ENCODE peak calls at places on chromosome 20, in eight cellular contexts. One of them, this sample, is unnamed.

GRCh38 chr20:23622839-23623343 is 14.9 kb downstream of the CST3 start:
- DNase-seq in effector memory CD4-positive, alpha-beta T cell: no peak
- DNase-seq in cardiac muscle cell: peak; percentile 97
- DNase-seq in small intestine: peak; percentile 80
- DNase-seq in lung: peak; percentile 70
- DNase-seq in lower lobe of right lung: peak; percentile 67
- DNase-seq in prostate gland: no peak
- DNase-seq in spleen: no peak
- DNase-seq in this sample: peak; percentile 84

GRCh38 chr20:37356387-37356786 is 10.4 kb downstream of the SRC start:
- DNase-seq in small intestine: no peak
- DNase-seq in lung: peak; percentile 66
- DNase-seq in effector memory CD4-positive, alpha-beta T cell: no peak
- DNase-seq in prostate gland: peak; percentile 54
- DNase-seq in lower lobe of right lung: peak; percentile 85
- DNase-seq in cardiac muscle cell: peak; percentile 66
- DNase-seq in spleen: peak; percentile 83
- DNase-seq in this sample: peak; percentile 79

GRCh38 chr20:10761232-10761631 is 87.4 kb upstream of the JAG1 start:
- DNase-seq in cardiac muscle cell: peak; percentile 85
- DNase-seq in small intestine: peak; percentile 11
- DNase-seq in spleen: no peak
- DNase-seq in prostate gland: no peak
- DNase-seq in lung: no peak
- DNase-seq in lower lobe of right lung: no peak
- DNase-seq in effector memory CD4-positive, alpha-beta T cell: no peak
- DNase-seq in this sample: no peak

GRCh38 chr20:57043091-57043490 is 223.3 kb downstream of the BMP7 start:
- DNase-seq in small intestine: no peak
- DNase-seq in lung: no peak
- DNase-seq in effector memory CD4-positive, alpha-beta T cell: no peak
- DNase-seq in prostate gland: peak; percentile 48
- DNase-seq in lower lobe of right lung: no peak
- DNase-seq in spleen: no peak
- DNase-seq in cardiac muscle cell: no peak
- DNase-seq in this sample: no peak

GRCh38 chr20:16301981-16302380 is 271.3 kb downstream of the KIF16B start:
- DNase-seq in lung: no peak
- DNase-seq in prostate gland: no peak
- DNase-seq in effector memory CD4-positive, alpha-beta T cell: no peak
- DNase-seq in small intestine: no peak
- DNase-seq in cardiac muscle cell: no peak
- DNase-seq in spleen: no peak
- DNase-seq in lower lobe of right lung: no peak
- DNase-seq in this sample: no peak

GRCh38 chr20:48319943-48320584 is 507.7 kb downstream of the PREX1 start:
- DNase-seq in small intestine: no peak
- DNase-seq in cardiac muscle cell: no peak
- DNase-seq in spleen: no peak
- DNase-seq in lower lobe of right lung: no peak
- DNase-seq in prostate gland: no peak
- DNase-seq in effector memory CD4-positive, alpha-beta T cell: no peak
- DNase-seq in lung: no peak
- DNase-seq in this sample: no peak

GRCh38 chr20:32979201-32979998 is 24.8 kb downstream of the SUN5 start:
- DNase-seq in small intestine: no peak
- DNase-seq in cardiac muscle cell: no peak
- DNase-seq in spleen: peak; percentile 38
- DNase-seq in lung: no peak
- DNase-seq in prostate gland: no peak
- DNase-seq in effector memory CD4-positive, alpha-beta T cell: no peak
- DNase-seq in lower lobe of right lung: no peak
- DNase-seq in this sample: no peak

GRCh38 chr20:56636701-56637100 is 7.6 kb downstream of the TFAP2C start:
- DNase-seq in lung: no peak
- DNase-seq in effector memory CD4-positive, alpha-beta T cell: no peak
- DNase-seq in prostate gland: no peak
- DNase-seq in small intestine: no peak
- DNase-seq in cardiac muscle cell: no peak
- DNase-seq in spleen: no peak
- DNase-seq in lower lobe of right lung: no peak
- DNase-seq in this sample: no peak

GRCh38 chr20:20663841-20664240 is 48.6 kb downstream of the RALGAPA2 start:
- DNase-seq in small intestine: no peak
- DNase-seq in cardiac muscle cell: peak; percentile 3
- DNase-seq in lower lobe of right lung: no peak
- DNase-seq in lung: no peak
- DNase-seq in effector memory CD4-positive, alpha-beta T cell: no peak
- DNase-seq in spleen: no peak
- DNase-seq in prostate gland: no peak
- DNase-seq in this sample: no peak

GRCh38 chr20:58175425-58175824 is 53.0 kb downstream of the ANKRD60 start:
- DNase-seq in cardiac muscle cell: no peak
- DNase-seq in spleen: no peak
- DNase-seq in lung: no peak
- DNase-seq in small intestine: no peak
- DNase-seq in lower lobe of right lung: no peak
- DNase-seq in prostate gland: no peak
- DNase-seq in effector memory CD4-positive, alpha-beta T cell: no peak
- DNase-seq in this sample: no peak

GRCh38 chr20:13426870-13427269 is 205.8 kb downstream of the ISM1 start:
- DNase-seq in spleen: no peak
- DNase-seq in small intestine: no peak
- DNase-seq in effector memory CD4-positive, alpha-beta T cell: no peak
- DNase-seq in lower lobe of right lung: no peak
- DNase-seq in cardiac muscle cell: no peak
- DNase-seq in lung: no peak
- DNase-seq in prostate gland: no peak
- DNase-seq in this sample: no peak

GRCh38 chr20:57332105-57333089 is 2.8 kb downstream of the SPO11 start:
- DNase-seq in lung: no peak
- DNase-seq in spleen: no peak
- DNase-seq in small intestine: no peak
- DNase-seq in cardiac muscle cell: no peak
- DNase-seq in prostate gland: no peak
- DNase-seq in lower lobe of right lung: no peak
- DNase-seq in effector memory CD4-positive, alpha-beta T cell: no peak
- DNase-seq in this sample: no peak

GRCh38 chr20:19602660-19603389 is 155.2 kb upstream of the RIN2 start:
- DNase-seq in spleen: no peak
- DNase-seq in lower lobe of right lung: no peak
- DNase-seq in prostate gland: no peak
- DNase-seq in lung: no peak
- DNase-seq in cardiac muscle cell: no peak
- DNase-seq in effector memory CD4-positive, alpha-beta T cell: no peak
- DNase-seq in small intestine: no peak
- DNase-seq in this sample: no peak

GRCh38 chr20:11921326-11921725 is 3.6 kb downstream of the BTBD3 start:
- DNase-seq in cardiac muscle cell: no peak
- DNase-seq in spleen: no peak
- DNase-seq in lung: no peak
- DNase-seq in effector memory CD4-positive, alpha-beta T cell: no peak
- DNase-seq in lower lobe of right lung: no peak
- DNase-seq in small intestine: no peak
- DNase-seq in prostate gland: no peak
- DNase-seq in this sample: no peak

GRCh38 chr20:11585752-11586352 is 331.8 kb upstream of the BTBD3 start:
- DNase-seq in effector memory CD4-positive, alpha-beta T cell: no peak
- DNase-seq in spleen: no peak
- DNase-seq in prostate gland: no peak
- DNase-seq in small intestine: no peak
- DNase-seq in cardiac muscle cell: peak; percentile 27
- DNase-seq in lung: no peak
- DNase-seq in lower lobe of right lung: no peak
- DNase-seq in this sample: no peak

GRCh38 chr20:55269913-55270312 is 735.4 kb downstream of the CBLN4 start:
- DNase-seq in lung: no peak
- DNase-seq in effector memory CD4-positive, alpha-beta T cell: no peak
- DNase-seq in cardiac muscle cell: no peak
- DNase-seq in lower lobe of right lung: no peak
- DNase-seq in spleen: no peak
- DNase-seq in prostate gland: no peak
- DNase-seq in small intestine: no peak
- DNase-seq in this sample: no peak

GRCh38 chr20:57627972-57628650 is 7.9 kb upstream of the ZBP1 start:
- DNase-seq in prostate gland: no peak
- DNase-seq in spleen: peak; percentile 83
- DNase-seq in effector memory CD4-positive, alpha-beta T cell: peak; percentile 33
- DNase-seq in lower lobe of right lung: no peak
- DNase-seq in cardiac muscle cell: peak; percentile 91
- DNase-seq in lung: peak; percentile 59
- DNase-seq in small intestine: peak; percentile 50
- DNase-seq in this sample: no peak

GRCh38 chr20:37396520-37397075 is 50.7 kb downstream of the SRC start:
- DNase-seq in lower lobe of right lung: no peak
- DNase-seq in small intestine: no peak
- DNase-seq in effector memory CD4-positive, alpha-beta T cell: no peak
- DNase-seq in lung: no peak
- DNase-seq in spleen: no peak
- DNase-seq in prostate gland: no peak
- DNase-seq in cardiac muscle cell: no peak
- DNase-seq in this sample: peak; percentile 1

GRCh38 chr20:44167736-44168135 is 19.3 kb downstream of the JPH2 start:
- DNase-seq in spleen: no peak
- DNase-seq in lower lobe of right lung: no peak
- DNase-seq in lung: no peak
- DNase-seq in cardiac muscle cell: no peak
- DNase-seq in prostate gland: no peak
- DNase-seq in small intestine: no peak
- DNase-seq in effector memory CD4-positive, alpha-beta T cell: no peak
- DNase-seq in this sample: no peak

GRCh38 chr20:39849664-39850063 is 839.4 kb downstream of the MAFB start:
- DNase-seq in effector memory CD4-positive, alpha-beta T cell: no peak
- DNase-seq in lower lobe of right lung: peak; percentile 67
- DNase-seq in cardiac muscle cell: peak; percentile 95
- DNase-seq in prostate gland: peak; percentile 68
- DNase-seq in spleen: peak; percentile 84
- DNase-seq in small intestine: peak; percentile 12
- DNase-seq in lung: peak; percentile 57
- DNase-seq in this sample: peak; percentile 89

GRCh38 chr20:33273117-33273851 is 9.7 kb upstream of the BPIFB1 start:
- DNase-seq in small intestine: no peak
- DNase-seq in effector memory CD4-positive, alpha-beta T cell: no peak
- DNase-seq in lung: no peak
- DNase-seq in cardiac muscle cell: peak; percentile 17
- DNase-seq in lower lobe of right lung: no peak
- DNase-seq in spleen: no peak
- DNase-seq in prostate gland: no peak
- DNase-seq in this sample: no peak

GRCh38 chr20:46195264-46196038 is 77.3 kb downstream of the CD40 start:
- DNase-seq in lung: no peak
- DNase-seq in cardiac muscle cell: no peak
- DNase-seq in spleen: no peak
- DNase-seq in lower lobe of right lung: no peak
- DNase-seq in small intestine: no peak
- DNase-seq in effector memory CD4-positive, alpha-beta T cell: no peak
- DNase-seq in prostate gland: no peak
- DNase-seq in this sample: no peak

GRCh38 chr20:47724398-47724797 is 60.9 kb downstream of the SULF2 start:
- DNase-seq in prostate gland: no peak
- DNase-seq in cardiac muscle cell: no peak
- DNase-seq in effector memory CD4-positive, alpha-beta T cell: no peak
- DNase-seq in small intestine: no peak
- DNase-seq in spleen: no peak
- DNase-seq in lower lobe of right lung: no peak
- DNase-seq in lung: no peak
- DNase-seq in this sample: no peak

GRCh38 chr20:13756551-13756950 is 28.2 kb downstream of the ESF1 start:
- DNase-seq in effector memory CD4-positive, alpha-beta T cell: no peak
- DNase-seq in spleen: no peak
- DNase-seq in lung: no peak
- DNase-seq in prostate gland: no peak
- DNase-seq in lower lobe of right lung: no peak
- DNase-seq in small intestine: no peak
- DNase-seq in cardiac muscle cell: no peak
- DNase-seq in this sample: no peak

DNA sequence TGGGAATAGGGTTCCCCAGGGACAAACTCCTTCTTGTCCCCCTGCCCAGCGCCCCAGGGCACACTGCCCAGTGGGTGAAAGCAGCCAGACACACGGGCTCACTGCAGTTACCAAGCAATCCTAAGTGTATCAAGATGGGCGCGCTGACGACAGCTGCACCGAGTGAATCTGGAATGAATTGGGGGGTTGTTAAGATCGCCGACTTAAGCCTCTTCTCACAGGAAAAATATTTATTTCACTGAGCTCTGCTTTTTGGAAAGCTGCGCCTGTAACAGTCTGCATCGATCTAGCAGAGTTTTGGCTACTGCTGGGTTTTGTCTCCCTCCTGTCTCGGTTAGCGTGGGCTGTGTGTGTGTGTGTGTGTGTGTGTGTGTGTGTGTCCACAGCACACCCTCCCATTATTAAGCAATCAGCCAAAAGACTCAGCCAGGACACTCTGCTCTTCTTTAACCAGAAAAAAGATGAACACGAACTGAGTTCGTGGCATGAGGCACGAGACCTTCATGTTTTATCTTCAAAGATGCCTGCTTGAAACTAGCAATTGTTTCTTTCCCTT is 35.9 kb downstream of the RIPOR3 start:
- DNase-seq in spleen: no peak
- DNase-seq in lower lobe of right lung: no peak
- DNase-seq in effector memory CD4-positive, alpha-beta T cell: no peak
- DNase-seq in lung: no peak
- DNase-seq in prostate gland: no peak
- DNase-seq in small intestine: no peak
- DNase-seq in cardiac muscle cell: peak; percentile 94
- DNase-seq in this sample: peak; percentile 79
- H3K4me1 ChIP-seq in spleen: no peaks in the 10 kb centered on the region
- H3K4me1 ChIP-seq in lower lobe of right lung: peaks cover 6% of the 10 kb centered on the region
- H3K4me1 ChIP-seq in effector memory CD4-positive, alpha-beta T cell: no peaks in the 10 kb centered on the region
- H3K4me1 ChIP-seq in lung: peaks cover 2% of the 10 kb centered on the region
- H3K4me1 ChIP-seq in prostate gland: no peaks in the 10 kb centered on the region
- H3K4me1 ChIP-seq in small intestine: peaks cover 5% of the 10 kb centered on the region
- H3K4me1 ChIP-seq in cardiac muscle cell: peaks cover 8% of the 10 kb centered on the region
- H3K4me1 ChIP-seq in this sample: peaks cover 13% of the 10 kb centered on the region

GRCh38 chr20:62852841-62853240 is 8.8 kb downstream of the TCFL5 start:
- DNase-seq in spleen: no peak
- DNase-seq in prostate gland: no peak
- DNase-seq in small intestine: no peak
- DNase-seq in cardiac muscle cell: no peak
- DNase-seq in lung: no peak
- DNase-seq in lower lobe of right lung: no peak
- DNase-seq in effector memory CD4-positive, alpha-beta T cell: no peak
- DNase-seq in this sample: no peak
- H3K36me3 ChIP-seq in spleen: peaks cover 4% of the 10 kb centered on the region
- H3K36me3 ChIP-seq in prostate gland: no peaks in the 10 kb centered on the region
- H3K36me3 ChIP-seq in small intestine: no peaks in the 10 kb centered on the region
- H3K36me3 ChIP-seq in cardiac muscle cell: peaks cover 6% of the 10 kb centered on the region
- H3K36me3 ChIP-seq in lung: peaks cover 3% of the 10 kb centered on the region
- H3K36me3 ChIP-seq in lower lobe of right lung: peaks cover 28% of the 10 kb centered on the region
- H3K36me3 ChIP-seq in effector memory CD4-positive, alpha-beta T cell: peaks cover 7% of the 10 kb centered on the region
- H3K36me3 ChIP-seq in this sample: peaks cover 38% of the 10 kb centered on the region

GRCh38 chr20:24994186-24994465 is 1.6 kb upstream of the APMAP start:
- DNase-seq in cardiac muscle cell: no peak
- DNase-seq in effector memory CD4-positive, alpha-beta T cell: no peak
- DNase-seq in lung: no peak
- DNase-seq in lower lobe of right lung: no peak
- DNase-seq in spleen: no peak
- DNase-seq in small intestine: no peak
- DNase-seq in prostate gland: no peak
- DNase-seq in this sample: no peak
- H3K4me1 ChIP-seq in cardiac muscle cell: peaks cover 8% of the 10 kb centered on the region
- H3K4me1 ChIP-seq in effector memory CD4-positive, alpha-beta T cell: peaks cover 16% of the 10 kb centered on the region
- H3K4me1 ChIP-seq in lung: peaks cover 3% of the 10 kb centered on the region
- H3K4me1 ChIP-seq in lower lobe of right lung: peaks cover 36% of the 10 kb centered on the region
- H3K4me1 ChIP-seq in spleen: peaks cover 39% of the 10 kb centered on the region
- H3K4me1 ChIP-seq in small intestine: peaks cover 13% of the 10 kb centered on the region
- H3K4me1 ChIP-seq in prostate gland: peaks cover 11% of the 10 kb centered on the region
- H3K4me1 ChIP-seq in this sample: peaks cover 32% of the 10 kb centered on the region

GRCh38 chr20:34525709-34526416 is 9.6 kb downstream of the DYNLRB1 start:
- DNase-seq in spleen: no peak
- DNase-seq in small intestine: peak; percentile 96
- DNase-seq in cardiac muscle cell: peak; percentile 96
- DNase-seq in prostate gland: peak; percentile 96
- DNase-seq in effector memory CD4-positive, alpha-beta T cell: no peak
- DNase-seq in lower lobe of right lung: peak; percentile 77
- DNase-seq in lung: peak; percentile 86
- DNase-seq in this sample: peak; percentile 92
- H3K36me3 ChIP-seq in spleen: peaks cover 34% of the 10 kb centered on the region
- H3K36me3 ChIP-seq in small intestine: peaks cover 13% of the 10 kb centered on the region
- H3K36me3 ChIP-seq in cardiac muscle cell: peaks cover 25% of the 10 kb centered on the region
- H3K36me3 ChIP-seq in prostate gland: no peaks in the 10 kb centered on the region
- H3K36me3 ChIP-seq in effector memory CD4-positive, alpha-beta T cell: peaks cover 43% of the 10 kb centered on the region
- H3K36me3 ChIP-seq in lower lobe of right lung: peaks cover 60% of the 10 kb centered on the region
- H3K36me3 ChIP-seq in lung: peaks cover 13% of the 10 kb centered on the region
- H3K36me3 ChIP-seq in this sample: no peaks in the 10 kb centered on the region

This sample was measured in psoas muscle.